ENCODE peak calls at places on chromosomes 5 and 9, in seven cellular contexts. Z is heart left ventricle, F is RWPE2, S is small intestine, A is OCI-LY7, K is prostate gland, E is body of pancreas. J is an unnamed sample. For H3K4me1, the result is how much of the 10 kb centered on the place peaks cover.

GRCh38 chr9:97933573-97933972 is 4.4 kb downstream of the HEMGN start:
- DNase-seq in E (no peak), F (no peak), S (no peak), Z (no peak), K (no peak), A (no peak), J (no peak)

GRCh38 chr9:3475300-3476020 is 50.3 kb downstream of the RFX3 start:
- DNase-seq in S (no peak), E (no peak), K (no peak), A (no peak), Z (no peak), F (no peak), J (no peak)

GRCh38 chr5:112312810-112313209 is 106.3 kb downstream of the EPB41L4A start:
- DNase-seq in Z (no peak), F (no peak), S (no peak), E (no peak), A (no peak), K (no peak), J (no peak)

GRCh38 chr9:91416086-91416712 is 7.4 kb downstream of the NFIL3 start:
- DNase-seq in Z (no peak), K (peak), E (no peak), S (no peak), F (no peak), A (no peak), J (no peak)

GRCh38 chr5:116379306-116379705 is 195.3 kb downstream of the SEMA6A start:
- DNase-seq in S (no peak), A (no peak), Z (no peak), K (no peak), F (no peak), E (no peak), J (no peak)

GRCh38 chr5:129135633-129136032 is 41.1 kb downstream of the ISOC1 start:
- DNase-seq in Z (no peak), S (peak), K (no peak), F (no peak), A (peak), E (no peak), J (no peak)

GRCh38 chr9:10614201-10614870 is 1.5 kb upstream of the PTPRD start:
- DNase-seq in K (no peak), E (no peak), A (no peak), Z (no peak), S (no peak), F (no peak), J (no peak)

GRCh38 chr5:68037541-68037940 is 178.0 kb upstream of the PIK3R1 start:
- DNase-seq in K (no peak), A (no peak), S (no peak), Z (no peak), F (no peak), E (no peak), J (no peak)

GRCh38 chr5:6734243-6734695 is 21.0 kb downstream of the TENT4A start:
- DNase-seq in F (peak), A (no peak), S (no peak), Z (peak), K (no peak), E (no peak), J (peak)

GRCh38 chr5:50791813-50792212 is 125.4 kb downstream of the PARP8 start:
- DNase-seq in K (no peak), A (no peak), Z (no peak), S (no peak), F (no peak), E (no peak), J (no peak)

GRCh38 chr5:93601053-93601429 is 18.0 kb downstream of the NR2F1 start:
- DNase-seq in A (no peak), E (no peak), S (no peak), K (no peak), Z (no peak), F (no peak), J (no peak)

GRCh38 chr5:73213566-73213998 is 40.6 kb downstream of the TMEM174 start:
- DNase-seq in Z (no peak), K (no peak), S (no peak), E (no peak), F (no peak), A (no peak), J (no peak)

GRCh38 chr9:94952553-94953373 is 226.3 kb downstream of the AOPEP start:
- DNase-seq in K (no peak), E (peak), A (peak), S (no peak), F (no peak), Z (peak), J (no peak)

GRCh38 chr5:143023447-143024096 is 253.4 kb downstream of the ARHGAP26 start:
- DNase-seq in Z (peak), S (no peak), F (no peak), E (peak), A (no peak), K (peak), J (peak)

GRCh38 chr5:132473019-132473531 is 17.5 kb downstream of the IRF1 start:
- DNase-seq in Z (no peak), E (peak), A (peak), F (peak), K (no peak), S (peak), J (peak)

GRCh38 chr5:150142800-150143724 is 12.6 kb downstream of the PDGFRB start:
- DNase-seq in F (peak), A (no peak), Z (peak), S (no peak), K (no peak), E (peak), J (peak)

GRCh38 chr5:118968406-118968911 is 19.9 kb downstream of the DTWD2 start:
- DNase-seq in S (no peak), Z (no peak), E (no peak), K (no peak), F (no peak), A (no peak), J (no peak)

GRCh38 chr5:40587284-40587882 is 92.3 kb upstream of the PTGER4 start:
- DNase-seq in F (no peak), Z (no peak), A (no peak), K (no peak), E (no peak), S (no peak), J (no peak)

GRCh38 chr5:67233075-67233474 is 36.5 kb upstream of the CD180 start:
- DNase-seq in F (no peak), E (no peak), K (no peak), Z (no peak), A (no peak), S (peak), J (no peak)

GRCh38 chr9:35303567-35303966 is 141.8 kb downstream of the UNC13B start:
- DNase-seq in E (no peak), K (no peak), F (no peak), A (no peak), S (no peak), Z (no peak), J (no peak)

GRCh38 chr9:91824591-91825339 is 125.3 kb downstream of the ROR2 start:
- DNase-seq in F (no peak), S (no peak), A (no peak), Z (no peak), K (no peak), E (peak), J (peak)

GRCh38 chr9:134366223-134367031 is 40.2 kb downstream of the RXRA start:
- DNase-seq in K (peak), Z (peak), F (peak), S (peak), E (peak), A (no peak), J (peak)

GRCh38 chr5:36958612-36959011 is 82.0 kb downstream of the NIPBL start:
- DNase-seq in A (no peak), S (no peak), K (no peak), E (no peak), Z (no peak), F (no peak), J (no peak)

GRCh38 chr5:21063146-21063545 is 1075.1 kb upstream of the CDH18 start:
- DNase-seq in E (no peak), F (no peak), K (no peak), A (no peak), S (no peak), Z (no peak), J (no peak)

GRCh38 chr9:121075251-121076036 is 689 bp downstream of the CNTRL start:
- DNase-seq in A (peak), S (peak), K (no peak), E (no peak), F (no peak), Z (no peak), J (no peak)

GRCh38 chr5:53262348-53262970 is 152.9 kb upstream of the MOCS2 start:
- DNase-seq in E (peak), F (no peak), K (no peak), Z (no peak), A (no peak), S (no peak), J (no peak)

GRCh38 chr9:93080406-93080805 is 15.6 kb upstream of the CARD19 start:
- DNase-seq in E (no peak), S (no peak), F (no peak), K (no peak), A (no peak), Z (no peak), J (no peak)

GRCh38 chr9:125743687-125744428 is 3.3 kb upstream of the PBX3 start:
- DNase-seq in F (no peak), S (no peak), K (no peak), Z (no peak), E (no peak), A (no peak), J (no peak)

GRCh38 chr5:91110709-91111108 is 272.4 kb downstream of the ARRDC3 start:
- DNase-seq in K (no peak), Z (no peak), S (no peak), F (no peak), A (no peak), E (no peak), J (no peak)

GRCh38 chr9:93061791-93062299 is 3.3 kb downstream of the SUSD3 start:
- DNase-seq in A (peak), S (peak), Z (no peak), E (peak), K (no peak), F (no peak), J (no peak)

GRCh38 chr5:62093981-62094380 is 212.0 kb upstream of the KIF2A start:
- DNase-seq in E (peak), F (no peak), A (no peak), K (no peak), S (peak), Z (no peak), J (no peak)

GRCh38 chr5:149829954-149830353 is 99.8 kb downstream of the PPARGC1B start:
- DNase-seq in E (no peak), A (peak), F (no peak), Z (no peak), K (no peak), S (no peak), J (no peak)

GRCh38 chr5:137995077-137995746 is 37.7 kb downstream of the FAM13B start:
- DNase-seq in F (no peak), A (no peak), K (no peak), S (no peak), E (peak), Z (no peak), J (no peak)

GRCh38 chr9:3478549-3478953 is 47.2 kb downstream of the RFX3 start:
- DNase-seq in K (no peak), Z (no peak), E (no peak), S (peak), F (no peak), A (peak), J (no peak)

GRCh38 chr9:19788152-19788551 is 685 bp downstream of the SLC24A2 start:
- DNase-seq in F (no peak), K (no peak), S (no peak), A (no peak), Z (no peak), E (no peak), J (no peak)

GRCh38 chr5:1364211-1364610 is 19.3 kb upstream of the CLPTM1L start:
- DNase-seq in A (no peak), F (no peak), S (no peak), K (peak), E (no peak), Z (no peak), J (no peak)
- H3K4me1 ChIP-seq in A (under half), F (under half), S (under half), K (under half), E (under half), Z (under half), J (under half)

GRCh38 chr5:155129513-155129880 is 115.9 kb downstream of the KIF4B start:
- DNase-seq in E (no peak), K (no peak), S (no peak), A (no peak), F (no peak), Z (no peak), J (no peak)
- H3K27ac ChIP-seq in E (no peak), K (no peak), S (no peak), A (no peak), F (no peak), Z (no peak), J (no peak)

DNA sequence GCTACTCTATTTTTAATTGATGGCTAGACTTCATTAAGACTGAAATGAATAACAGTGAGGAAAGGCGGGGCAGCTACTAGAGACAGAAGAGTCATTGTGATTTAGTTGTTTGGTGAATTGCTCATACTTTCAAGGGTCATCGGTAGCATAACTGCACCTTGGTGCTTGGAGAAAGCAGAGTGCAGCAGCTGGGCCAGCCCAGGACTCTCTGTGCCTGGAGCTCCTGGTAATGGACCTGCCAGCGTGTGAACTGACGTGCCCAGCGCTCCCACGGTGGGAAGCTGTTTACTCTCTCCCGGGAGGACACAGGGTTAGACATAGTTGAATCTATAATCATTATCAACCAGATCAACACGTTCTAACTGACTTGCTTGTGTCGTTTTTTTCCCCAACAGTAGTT is 42.9 kb downstream of the LURAP1L start:
- DNase-seq in Z (no peak), A (no peak), S (peak), E (peak), F (peak), K (peak), J (no peak)
- H3K4me1 ChIP-seq in Z (under half), A (under half), S (under half), E (half or more), F (half or more), K (under half), J (under half)

DNA sequence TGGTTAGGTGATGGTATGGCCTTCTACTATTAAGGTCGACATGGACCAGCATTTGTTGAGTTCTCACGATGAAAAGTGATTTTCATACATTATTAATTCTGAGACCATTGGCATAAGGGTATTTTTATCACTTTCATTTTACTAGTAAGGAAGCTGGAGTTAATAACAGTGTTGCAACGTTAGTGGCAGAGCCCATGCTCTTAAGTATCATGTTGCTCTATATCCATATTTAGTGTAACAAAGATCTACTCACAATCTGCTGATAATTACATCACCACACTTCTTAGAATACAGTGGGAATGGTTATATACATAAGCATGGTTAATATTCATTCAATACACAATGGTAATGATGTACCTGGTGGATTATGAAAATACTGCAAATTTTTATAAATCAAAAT is 81.9 kb downstream of the PRR16 start:
- DNase-seq in S (no peak), F (no peak), Z (no peak), K (no peak), A (no peak), E (no peak), J (no peak)
- H3K27ac ChIP-seq in S (no peak), F (no peak), Z (no peak), K (no peak), A (no peak), E (no peak), J (no peak)

J was measured in left ventricle myocardium inferior.